ENCODE peak calls at places on chromosomes 11 and 22, in seven cellular contexts. P is OCI-LY7, W is lung, Z is fibroblast of lung, X is brain microvascular endothelial cell, C is choroid plexus epithelial cell, N is transverse colon. F is an unnamed sample.

GRCh38 chr22:37559901-37560681 is at the start of gene CDC42EP1:
- DNase-seq in C (peak), P (no peak), N (peak), Z (peak), W (no peak), X (no peak), F (peak)

GRCh38 chr11:127816959-127817358 is 770.4 kb downstream of the ETS1 start:
- DNase-seq in X (no peak), P (no peak), Z (no peak), N (no peak), W (no peak), C (no peak), F (no peak)

GRCh38 chr11:104024572-104024971 is 11.9 kb upstream of the DDI1 start:
- DNase-seq in Z (no peak), X (no peak), C (no peak), W (no peak), N (no peak), P (no peak), F (no peak)

GRCh38 chr11:15826826-15827225 is 529.5 kb downstream of the SOX6 start:
- DNase-seq in X (peak), N (peak), P (peak), Z (peak), W (peak), C (peak), F (peak)

GRCh38 chr11:115920841-115921480 is 416.7 kb upstream of the CADM1 start:
- DNase-seq in C (no peak), N (no peak), Z (no peak), P (no peak), W (no peak), X (no peak), F (no peak)

GRCh38 chr11:111064118-111064517 is 181.4 kb upstream of the POU2AF2 start:
- DNase-seq in N (no peak), Z (peak), W (no peak), P (no peak), C (peak), X (peak), F (peak)

GRCh38 chr22:30432520-30432919 is 7.0 kb downstream of the MTFP1 start:
- DNase-seq in C (no peak), N (no peak), X (no peak), Z (no peak), P (no peak), W (no peak), F (no peak)

GRCh38 chr11:27770576-27770975 is 70.3 kb upstream of the BDNF start:
- DNase-seq in C (no peak), N (no peak), P (no peak), X (no peak), Z (no peak), W (no peak), F (no peak)

GRCh38 chr11:66346476-66347424 is 679 bp downstream of the B4GAT1 start:
- DNase-seq in N (no peak), X (no peak), P (no peak), C (no peak), Z (no peak), W (no peak), F (no peak)

GRCh38 chr11:316031-316701 is 2.3 kb downstream of the IFITM1 start:
- DNase-seq in X (no peak), Z (no peak), C (peak), P (no peak), W (no peak), N (no peak), F (peak)

GRCh38 chr11:131916633-131917032 is 546.2 kb downstream of the NTM start:
- DNase-seq in C (no peak), W (no peak), Z (peak), X (no peak), N (no peak), P (no peak), F (peak)

GRCh38 chr11:69113646-69114340 is 41.9 kb upstream of the SMIM38 start:
- DNase-seq in X (no peak), Z (no peak), W (no peak), N (no peak), C (no peak), P (no peak), F (no peak)

GRCh38 chr11:9003573-9004309 is at the start of gene NRIP3:
- DNase-seq in W (peak), P (no peak), N (peak), X (peak), C (peak), Z (peak), F (peak)

GRCh38 chr11:24963879-24964278 is 467.0 kb downstream of the LUZP2 start:
- DNase-seq in P (no peak), Z (peak), N (no peak), C (peak), W (no peak), X (no peak), F (no peak)

GRCh38 chr22:20239063-20239950 is 28.8 kb downstream of the RTN4R start:
- DNase-seq in W (no peak), C (no peak), X (no peak), P (no peak), N (peak), Z (no peak), F (peak)

GRCh38 chr11:67303132-67303988 is at the start of gene SSH3:
- DNase-seq in Z (peak), P (no peak), C (peak), N (peak), W (peak), X (no peak), F (peak)

GRCh38 chr22:42880815-42881214 is 23.7 kb upstream of the ARFGAP3 start:
- DNase-seq in N (no peak), Z (no peak), C (no peak), P (no peak), W (no peak), X (no peak), F (no peak)

GRCh38 chr11:69127091-69127850 is 28.5 kb upstream of the SMIM38 start:
- DNase-seq in C (no peak), W (no peak), N (no peak), P (no peak), X (no peak), Z (no peak), F (no peak)

GRCh38 chr22:28222066-28222465 is 303.0 kb upstream of the PITPNB start:
- DNase-seq in P (no peak), N (no peak), W (no peak), X (no peak), Z (no peak), C (no peak), F (no peak)

GRCh38 chr11:126502159-126502558 is 146.7 kb downstream of the ST3GAL4 start:
- DNase-seq in Z (no peak), C (no peak), X (no peak), P (no peak), W (no peak), N (no peak), F (no peak)

GRCh38 chr22:48857202-48857805 is 970.4 kb downstream of the BRD1 start:
- DNase-seq in Z (no peak), N (no peak), W (no peak), P (no peak), C (no peak), X (no peak), F (no peak)

GRCh38 chr22:45468872-45469572 is 33.7 kb upstream of the FBLN1 start:
- DNase-seq in X (peak), N (no peak), C (peak), Z (peak), P (no peak), W (no peak), F (peak)

GRCh38 chr22:46138058-46138797 is 12.1 kb upstream of the PPARA start:
- DNase-seq in Z (no peak), N (no peak), C (no peak), W (no peak), P (no peak), X (no peak), F (no peak)

GRCh38 chr11:126927628-126928027 is 72.9 kb downstream of the KIRREL3 start:
- DNase-seq in X (no peak), P (no peak), C (no peak), Z (no peak), W (peak), N (no peak), F (no peak)

GRCh38 chr11:30990625-30991348 is 378.8 kb downstream of the DCDC1 start:
- DNase-seq in N (no peak), X (no peak), Z (no peak), W (no peak), P (no peak), C (no peak), F (no peak)

GRCh38 chr22:25970996-25971811 is 198.1 kb upstream of the SEZ6L start:
- DNase-seq in Z (no peak), C (no peak), P (no peak), W (no peak), X (no peak), N (no peak), F (no peak)

GRCh38 chr11:110472858-110473257 is 43.1 kb downstream of the FDX1 start:
- DNase-seq in N (no peak), Z (peak), C (peak), P (no peak), W (no peak), X (peak), F (peak)

GRCh38 chr11:28089378-28089777 is 18.6 kb downstream of the KIF18A start:
- DNase-seq in W (no peak), C (peak), N (no peak), X (no peak), P (no peak), Z (peak), F (peak)

GRCh38 chr11:111334495-111335123 is 36.3 kb downstream of the POU2AF3 start:
- DNase-seq in W (no peak), P (no peak), X (no peak), N (peak), C (no peak), Z (no peak), F (no peak)

GRCh38 chr11:131717616-131718015 is 347.2 kb downstream of the NTM start:
- DNase-seq in P (no peak), C (no peak), Z (no peak), X (no peak), W (no peak), N (no peak), F (no peak)

DNA sequence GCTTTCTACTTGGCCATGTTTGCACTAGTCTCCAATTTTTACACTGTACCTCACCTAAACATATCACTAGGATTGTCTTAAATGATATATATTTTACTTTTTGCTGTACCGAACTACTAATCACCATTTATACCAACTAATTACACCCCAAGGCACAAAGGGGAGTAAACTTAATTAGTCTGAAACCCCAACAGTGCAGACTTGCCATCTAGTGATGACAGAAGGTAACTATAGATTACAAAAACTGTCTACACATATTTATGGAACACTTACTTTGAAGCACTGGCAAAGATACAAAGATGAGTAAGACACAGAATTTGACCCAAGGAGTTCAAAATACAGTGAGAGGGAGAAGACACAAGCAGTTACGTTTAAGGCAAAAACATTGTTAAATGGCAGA is 139.7 kb downstream of the CNTN5 start:
- DNase-seq in C (no peak), W (no peak), P (no peak), X (no peak), N (no peak), Z (no peak), F (no peak)
- TF ChIP-seq CTCF in C (no peak), W (no peak), P (no peak), X (no peak), N (no peak), Z (no peak), F (no peak)

GRCh38 chr22:19035474-19036228 is 86.6 kb downstream of the DGCR2 start:
- DNase-seq in C (peak), W (no peak), N (no peak), Z (peak), P (peak), X (no peak), F (peak)
- TF ChIP-seq CTCF in C (peak), W (no peak), N (no peak), Z (no peak), P (peak), X (no peak), F (no peak)

DNA sequence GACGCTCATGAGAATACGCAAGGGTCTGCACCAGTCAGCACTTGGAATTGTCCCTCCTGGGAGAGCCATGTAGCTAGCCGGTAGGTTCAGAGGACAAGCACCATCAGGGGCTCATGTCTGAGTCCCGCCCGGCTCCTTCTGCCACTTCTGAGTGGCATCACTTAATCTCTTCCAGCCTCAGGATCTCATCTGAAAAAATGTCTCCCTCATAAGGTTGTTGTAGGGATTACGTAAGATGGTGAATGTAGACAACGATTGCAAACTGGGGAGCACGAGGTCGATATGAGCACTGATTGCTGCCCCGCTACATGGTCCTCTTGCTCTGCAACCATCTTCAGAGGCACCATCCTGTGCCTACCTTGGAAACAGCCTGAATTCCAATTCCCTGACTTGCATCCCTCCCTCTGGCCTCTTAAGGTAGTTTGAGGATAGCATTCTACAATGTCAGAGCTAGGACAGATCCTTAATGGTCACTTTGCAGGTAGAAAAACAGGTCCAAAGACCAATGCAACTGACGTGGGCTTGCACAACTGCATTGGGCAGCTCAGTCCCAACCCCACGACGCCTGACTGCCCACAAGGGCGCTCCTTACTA is 115.8 kb upstream of the TMEM45B start:
- DNase-seq in W (no peak), N (no peak), C (peak), X (no peak), Z (no peak), P (no peak), F (no peak)
- TF ChIP-seq CTCF in W (no peak), N (no peak), C (peak), X (peak), Z (peak), P (peak), F (no peak)

DNA sequence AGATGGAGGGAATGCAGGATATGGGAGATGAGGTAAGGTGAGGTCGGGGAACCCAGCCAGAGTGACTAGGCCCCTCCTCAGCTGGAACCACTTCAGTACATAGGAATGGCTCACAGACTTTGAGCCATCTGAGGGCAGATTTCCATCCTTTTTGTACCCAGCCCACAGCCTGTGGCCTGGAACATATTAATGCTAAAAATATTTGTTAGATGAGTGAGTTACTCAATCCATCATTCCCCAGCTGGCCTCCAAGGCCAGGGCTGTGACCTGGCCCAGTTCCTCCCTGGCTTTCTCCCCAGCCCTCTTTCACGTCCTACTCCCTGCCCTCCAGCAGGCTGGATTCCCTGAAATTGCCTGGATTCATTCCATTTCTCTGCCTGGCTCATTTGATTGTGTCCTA is 57.2 kb upstream of the PRDM11 start:
- DNase-seq in X (peak), N (peak), Z (peak), C (peak), P (no peak), W (peak), F (peak)
- TF ChIP-seq CTCF in X (no peak), N (no peak), Z (no peak), C (no peak), P (no peak), W (no peak), F (no peak)

DNA sequence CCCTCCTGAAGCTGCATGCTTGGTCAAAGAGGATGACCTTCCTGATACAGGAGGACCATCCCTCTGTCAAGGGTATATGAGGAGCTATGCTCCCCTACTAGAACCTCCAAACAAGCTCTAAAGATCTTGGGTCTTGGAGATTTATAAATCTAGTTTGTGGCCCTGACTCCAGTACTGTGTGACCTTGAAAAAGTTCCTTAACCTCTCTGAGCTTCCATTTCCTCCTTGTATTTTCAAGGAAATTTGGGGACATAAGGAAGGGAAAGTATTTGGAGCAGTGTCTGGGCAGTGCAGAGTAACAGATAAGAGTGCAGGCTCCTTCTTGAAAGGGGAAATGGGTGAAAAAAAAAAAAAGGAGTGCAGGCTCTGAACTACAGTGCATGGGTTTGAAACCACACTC is 45.9 kb downstream of the CHRDL2 start:
- DNase-seq in N (no peak), P (no peak), X (no peak), W (no peak), C (no peak), Z (no peak), F (no peak)
- TF ChIP-seq CTCF in N (no peak), P (no peak), X (no peak), W (no peak), C (no peak), Z (no peak), F (no peak)

GRCh38 chr22:21593406-21594232 is 26.1 kb downstream of the UBE2L3 start:
- DNase-seq in X (no peak), Z (no peak), W (no peak), P (no peak), N (no peak), C (no peak), F (no peak)
- TF ChIP-seq CTCF in X (peak), Z (peak), W (no peak), P (peak), N (peak), C (peak), F (peak)

DNA sequence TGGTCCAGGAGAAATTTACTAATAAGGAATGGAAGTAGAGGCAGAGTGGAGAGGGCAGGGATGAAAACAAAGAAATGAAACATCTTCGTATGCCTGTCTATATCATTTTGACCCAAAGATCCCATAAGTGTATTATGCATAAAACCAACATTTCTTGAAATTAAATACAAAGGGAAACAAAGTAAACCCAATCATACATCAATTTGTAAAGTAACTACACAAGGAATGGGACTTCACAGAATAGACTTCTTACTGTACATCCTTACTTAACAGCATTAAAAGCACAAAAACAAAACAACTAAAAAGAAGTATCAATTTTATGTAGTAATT is 253.6 kb upstream of the CCDC179 start:
- DNase-seq in N (no peak), Z (no peak), X (no peak), P (no peak), C (no peak), W (no peak), F (no peak)
- TF ChIP-seq CTCF in N (no peak), Z (no peak), X (no peak), P (peak), C (no peak), W (no peak), F (no peak)

GRCh38 chr11:20444537-20444936 is 57.0 kb downstream of the PRMT3 start:
- DNase-seq in N (no peak), C (peak), Z (no peak), X (no peak), W (no peak), P (no peak), F (no peak)

GRCh38 chr11:20438637-20439036 is 51.1 kb downstream of the PRMT3 start:
- DNase-seq in X (no peak), Z (no peak), P (no peak), C (no peak), N (no peak), W (no peak), F (no peak)

GRCh38 chr11:20448838-20449237 is 61.3 kb downstream of the PRMT3 start:
- DNase-seq in W (no peak), N (no peak), X (no peak), P (no peak), C (peak), Z (no peak), F (no peak)

GRCh38 chr11:20443596-20443995 is 56.1 kb downstream of the PRMT3 start:
- DNase-seq in N (no peak), Z (peak), X (no peak), C (peak), W (no peak), P (peak), F (peak)
- TF ChIP-seq CTCF in N (no peak), Z (peak), X (peak), C (peak), W (no peak), P (peak), F (peak)

DNA sequence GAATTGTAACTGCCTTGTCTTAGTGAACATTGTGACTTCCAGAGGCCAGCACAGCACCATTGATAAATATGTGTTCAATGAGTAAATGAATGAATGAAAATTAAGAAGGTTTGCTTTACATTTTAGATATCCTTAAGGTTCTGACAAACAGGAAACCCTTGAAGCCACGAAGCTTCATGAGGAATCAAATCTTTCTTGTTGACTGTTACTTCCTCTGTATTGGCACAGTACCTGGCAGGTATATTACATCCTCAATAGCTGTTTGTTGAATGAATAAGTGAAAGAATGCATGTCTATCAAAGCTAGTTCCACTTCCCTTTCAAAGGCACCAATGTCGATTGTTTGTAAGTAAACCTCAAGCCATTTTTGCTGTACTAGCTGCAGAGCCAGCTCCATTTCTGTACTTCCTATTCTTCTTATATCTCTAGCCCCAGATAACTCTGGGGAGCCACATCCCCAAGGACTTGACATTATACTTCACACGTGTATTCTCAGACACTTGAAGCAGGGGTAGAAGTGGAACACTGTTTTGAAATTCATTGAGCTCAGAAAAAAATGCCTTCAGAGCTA is 140.3 kb upstream of the RAG2 start:
- DNase-seq in C (no peak), Z (no peak), W (no peak), P (no peak), N (no peak), X (no peak), F (no peak)
- TF ChIP-seq CTCF in C (no peak), Z (no peak), W (no peak), P (no peak), N (no peak), X (no peak), F (no peak)

GRCh38 chr11:2426221-2426620 is 18.1 kb downstream of the TRPM5 start:
- DNase-seq in C (no peak), W (no peak), N (no peak), X (no peak), Z (no peak), P (no peak), F (no peak)

GRCh38 chr11:2426826-2427521 is 17.3 kb downstream of the TRPM5 start:
- DNase-seq in C (no peak), N (peak), W (peak), P (no peak), X (no peak), Z (no peak), F (no peak)

GRCh38 chr11:2428322-2428795 is 16.0 kb downstream of the TRPM5 start:
- DNase-seq in X (peak), P (peak), Z (peak), N (peak), W (peak), C (peak), F (peak)

GRCh38 chr11:2425506-2425905 is 18.8 kb downstream of the TRPM5 start:
- DNase-seq in N (no peak), Z (no peak), W (no peak), C (no peak), X (no peak), P (no peak), F (no peak)

GRCh38 chr11:2427721-2428321 is 16.5 kb downstream of the TRPM5 start:
- DNase-seq in Z (no peak), P (no peak), C (no peak), N (no peak), W (no peak), X (no peak), F (no peak)
- TF ChIP-seq CTCF in Z (no peak), P (no peak), C (no peak), N (no peak), W (no peak), X (no peak), F (no peak)